ENCODE peak calls at places on chromosomes 5 and 9, in six cellular contexts. J is heart left ventricle, A is fibroblast of lung, O is choroid plexus epithelial cell, G is heart right ventricle, I is fibroblast of the aortic adventitia. Z is an unnamed sample.

GRCh38 chr9:115058684-115059315 is 59.2 kb downstream of the TNC start:
- DNase-seq in J (no peak), O (peak; percentile 61), I (peak; percentile 80), G (no peak), A (peak; percentile 81), Z (no peak)

GRCh38 chr9:98944130-98945074 is 695 bp downstream of the COL15A1 start:
- DNase-seq in G (no peak), J (peak; percentile 44), I (no peak), A (peak; percentile 34), O (no peak), Z (no peak)

GRCh38 chr5:94847726-94848125 is 229.3 kb downstream of the SLF1 start:
- DNase-seq in O (no peak), I (no peak), J (no peak), A (no peak), G (no peak), Z (no peak)

GRCh38 chr9:131739192-131739961 is 499 bp downstream of the RAPGEF1 start:
- DNase-seq in O (no peak), G (peak; percentile 34), A (no peak), J (peak; percentile 65), I (peak; percentile 27), Z (no peak)

GRCh38 chr9:70049672-70050271 is 6.1 kb downstream of the MAMDC2 start:
- DNase-seq in J (peak; percentile 87), G (peak; percentile 78), O (peak; percentile 52), I (peak; percentile 74), A (peak; percentile 73), Z (no peak)

GRCh38 chr9:76818271-76818670 is 54.0 kb downstream of the PCA3 start:
- DNase-seq in O (peak; percentile 96), A (peak; percentile 98), G (peak; percentile 68), J (peak; percentile 61), I (peak; percentile 98), Z (no peak)

GRCh38 chr9:131096490-131097258 is at the start of gene AIF1L:
- DNase-seq in I (no peak), G (no peak), J (peak; percentile 46), O (no peak), A (no peak), Z (no peak)

GRCh38 chr5:139104577-139105271 is 93.4 kb downstream of the SIL1 start:
- DNase-seq in I (peak; percentile 96), O (peak; percentile 67), A (peak; percentile 92), J (peak; percentile 70), G (peak; percentile 59), Z (peak; percentile 83)

GRCh38 chr5:143657814-143658395 is 154.1 kb upstream of the HMHB1 start:
- DNase-seq in A (peak; percentile 65), I (no peak), G (no peak), J (no peak), O (peak; percentile 28), Z (no peak)

GRCh38 chr9:98958271-98958989 is 14.7 kb downstream of the COL15A1 start:
- DNase-seq in O (peak; percentile 67), G (no peak), A (peak; percentile 96), J (no peak), I (peak; percentile 87), Z (no peak)

GRCh38 chr5:98781964-98782363 is 8.5 kb downstream of the RGMB start:
- DNase-seq in G (no peak), A (no peak), J (no peak), O (no peak), I (no peak), Z (no peak)

GRCh38 chr9:16871358-16872151 is 1.1 kb upstream of the BNC2 start:
- DNase-seq in O (peak; percentile 91), I (peak; percentile 91), J (peak; percentile 63), A (peak; percentile 94), G (peak; percentile 42), Z (no peak)

GRCh38 chr5:122581629-122582028 is 193.3 kb upstream of the SNX2 start:
- DNase-seq in I (no peak), A (no peak), G (no peak), J (no peak), O (peak; percentile 32), Z (no peak)

GRCh38 chr9:107363511-107364182 is 80.6 kb downstream of the RAD23B start:
- DNase-seq in J (peak; percentile 31), O (no peak), G (no peak), I (no peak), A (no peak), Z (peak; percentile 80)

GRCh38 chr9:120383999-120384924 is 195.7 kb downstream of the CDK5RAP2 start:
- DNase-seq in A (peak; percentile 71), J (peak; percentile 37), I (peak; percentile 59), O (peak; percentile 36), G (no peak), Z (peak; percentile 73)

GRCh38 chr5:54669845-54670635 is 152.5 kb downstream of the SNX18 start:
- DNase-seq in A (no peak), G (no peak), I (no peak), J (no peak), O (no peak), Z (no peak)
- H3K4me3 ChIP-seq in A (no peak overlapping the region), G (no peak overlapping the region), I (no peak overlapping the region), J (no peak overlapping the region), O (no peak overlapping the region), Z (no peak overlapping the region)

GRCh38 chr9:97813072-97813471 is 40.0 kb upstream of the FOXE1 start:
- DNase-seq in I (no peak), J (no peak), G (no peak), O (no peak), A (no peak), Z (no peak)

GRCh38 chr9:97808972-97809371 is 44.1 kb upstream of the FOXE1 start:
- DNase-seq in A (no peak), J (no peak), G (no peak), I (peak; percentile 16), O (no peak), Z (no peak)

GRCh38 chr9:97812247-97812543 is 40.8 kb upstream of the FOXE1 start:
- DNase-seq in J (no peak), A (no peak), O (no peak), I (no peak), G (no peak), Z (no peak)

GRCh38 chr9:97809666-97810344 is 43.2 kb upstream of the FOXE1 start:
- DNase-seq in A (no peak), I (no peak), J (no peak), G (no peak), O (no peak), Z (no peak)

DNA sequence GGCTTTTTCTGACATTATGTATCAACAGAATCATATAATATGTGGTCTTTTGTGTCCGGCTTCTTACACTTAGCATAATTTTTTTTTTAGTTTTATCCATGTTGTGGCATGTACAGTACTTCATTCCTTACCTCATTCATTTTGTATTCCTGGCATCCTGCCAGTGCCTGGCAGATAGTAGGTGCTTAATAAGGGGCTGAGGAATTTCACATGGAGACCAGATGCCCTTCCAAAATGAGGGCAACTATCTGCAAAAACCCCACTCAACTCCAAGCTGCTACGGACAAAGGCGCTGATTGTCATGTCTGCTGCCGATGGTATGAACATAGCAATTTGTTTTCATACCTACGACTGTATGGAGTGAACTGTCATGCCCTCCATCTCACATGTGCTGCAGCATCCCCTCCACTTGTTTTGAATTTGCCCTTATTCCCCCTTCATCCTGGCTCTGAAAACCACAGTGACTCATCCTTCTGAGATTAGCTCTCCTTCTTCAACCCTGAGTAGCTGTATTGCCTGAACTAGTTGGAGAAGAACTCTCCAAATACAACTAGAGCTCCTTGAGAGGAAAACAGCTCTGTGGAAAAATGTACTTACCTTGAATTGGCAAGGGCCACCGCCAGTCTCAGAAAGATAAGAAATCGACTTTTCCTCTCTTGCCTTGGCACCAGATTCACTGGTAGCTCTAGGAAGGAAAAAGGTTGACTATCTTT is 41.3 kb upstream of the FOXE1 start:
- DNase-seq in O (peak; percentile 49), J (no peak), G (no peak), I (peak; percentile 23), A (peak; percentile 2), Z (no peak)
- TF ChIP-seq CTCF in O (no peak), J (no peak), G (no peak), I (no peak), A (no peak), Z (no peak)

DNA sequence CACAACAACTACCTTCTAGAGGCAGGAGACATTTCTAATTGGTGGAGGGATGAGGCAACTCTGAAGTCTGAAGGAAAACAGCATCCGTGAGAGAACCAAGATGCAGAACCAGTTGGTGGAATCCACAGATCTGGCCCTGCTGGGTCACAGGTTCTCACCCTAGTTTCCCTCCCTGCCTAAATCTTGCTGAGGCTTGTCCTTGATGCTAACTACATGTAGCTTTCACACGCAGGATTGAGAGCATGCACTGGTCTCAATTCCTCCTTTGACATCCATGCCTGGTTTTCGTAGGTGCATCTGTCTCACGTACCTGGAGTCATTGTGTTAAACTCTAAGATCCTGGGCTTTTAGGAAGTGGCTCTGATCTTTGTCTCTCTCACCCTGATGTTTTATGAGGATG is 9.7 kb upstream of the F2RL1 start:
- DNase-seq in I (no peak), G (no peak), O (no peak), A (no peak), J (no peak), Z (no peak)
- H3K4me3 ChIP-seq in I (no peak overlapping the region), G (no peak overlapping the region), O (no peak overlapping the region), A (no peak overlapping the region), J (no peak overlapping the region), Z (no peak overlapping the region)

GRCh38 chr5:43750809-43751208 is 147.8 kb downstream of the NNT start:
- DNase-seq in O (no peak), G (no peak), I (no peak), A (no peak), J (no peak), Z (no peak)

DNA sequence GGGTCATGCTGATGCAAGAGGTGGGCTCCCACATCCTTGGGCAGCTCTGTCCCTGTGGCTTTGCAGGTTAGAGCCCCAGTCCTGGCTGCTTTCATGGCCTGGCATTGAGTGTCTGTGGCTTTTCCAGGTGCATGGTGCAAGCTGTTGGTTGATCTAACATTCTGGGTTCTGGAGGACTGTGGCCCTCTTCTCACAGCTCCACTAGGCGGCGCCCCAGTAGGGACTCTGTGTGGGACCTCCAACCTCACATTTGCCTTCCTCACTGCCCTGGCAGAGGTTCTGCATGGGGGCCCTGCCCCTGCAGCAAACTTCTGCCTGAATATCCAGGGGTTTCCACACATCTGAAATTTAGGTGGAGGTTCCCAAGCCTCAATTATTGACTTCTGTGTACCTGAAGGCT is 150.1 kb downstream of the NNT start:
- DNase-seq in J (no peak), A (no peak), O (no peak), I (no peak), G (no peak), Z (no peak)
- TF ChIP-seq CTCF in J (no peak), A (no peak), O (no peak), I (no peak), G (no peak), Z (no peak)

GRCh38 chr9:133792721-133793470 is 54.7 kb upstream of the SARDH start:
- DNase-seq in O (peak; percentile 81), A (peak; percentile 68), J (peak; percentile 81), G (peak; percentile 77), I (peak; percentile 77), Z (peak; percentile 75)
- H3K4me3 ChIP-seq in O (peak overlapping the region; percentile 17), A (no peak overlapping the region), J (no peak overlapping the region), G (no peak overlapping the region), I (no peak overlapping the region), Z (no peak overlapping the region)

Z was measured in breast epithelium.